ENCODE peak calls at places on chromosomes 1 and 21, in four cellular contexts. J is BE2C, X is prostate gland, T is kidney. P is an unnamed sample.

GRCh38 chr1:108033486-108034081 is 68.6 kb upstream of the VAV3 start:
- DNase-seq in X (no peak), J (no peak), T (no peak), P (no peak)

GRCh38 chr1:46394872-46395465 is 852 bp downstream of the FAAH start:
- DNase-seq in X (peak), T (no peak), J (no peak), P (no peak)

GRCh38 chr1:33363470-33363861 is 42.6 kb upstream of the A3GALT2 start:
- DNase-seq in X (no peak), T (no peak), J (no peak), P (no peak)

GRCh38 chr1:238252033-238252802 is 361.5 kb upstream of the ZP4 start:
- DNase-seq in J (peak), X (no peak), T (no peak), P (peak)

GRCh38 chr1:6248161-6248776 is 4.3 kb downstream of the HES3 start:
- DNase-seq in T (peak), X (no peak), J (no peak), P (no peak)

GRCh38 chr21:34276711-34277425 is 86.9 kb upstream of the KCNE2 start:
- DNase-seq in X (no peak), J (no peak), T (no peak), P (no peak)

GRCh38 chr1:97824644-97825043 is 96.2 kb downstream of the DPYD start:
- DNase-seq in X (no peak), J (no peak), T (no peak), P (no peak)

GRCh38 chr1:234756066-234756783 is 146.2 kb upstream of the IRF2BP2 start:
- DNase-seq in J (no peak), T (no peak), X (no peak), P (no peak)

GRCh38 chr1:91428182-91428798 is 23.7 kb upstream of the HFM1 start:
- DNase-seq in X (no peak), T (peak), J (no peak), P (no peak)

GRCh38 chr1:44144962-44145756 is 3.7 kb upstream of the KLF18 start:
- DNase-seq in J (no peak), X (no peak), T (no peak), P (no peak)

GRCh38 chr1:165143437-165144065 is 213.0 kb downstream of the LMX1A start:
- DNase-seq in T (no peak), J (peak), X (no peak), P (no peak)

GRCh38 chr1:156920233-156921052 is at the start of gene LRRC71:
- DNase-seq in X (peak), T (peak), J (peak), P (no peak)

GRCh38 chr1:21307663-21308062 is 17.4 kb upstream of the ECE1 start:
- DNase-seq in T (no peak), X (no peak), J (peak), P (no peak)

GRCh38 chr1:26122988-26123973 is 11.7 kb downstream of the PDIK1L start:
- DNase-seq in J (no peak), T (no peak), X (no peak), P (no peak)

GRCh38 chr1:19315378-19316206 is 3.5 kb downstream of the SLC66A1 start:
- DNase-seq in T (no peak), X (no peak), J (no peak), P (no peak)

GRCh38 chr1:154546264-154547043 is 12.0 kb downstream of the UBE2Q1 start:
- DNase-seq in T (no peak), J (peak), X (no peak), P (no peak)

GRCh38 chr1:116574581-116575291 is 3.9 kb upstream of the CD58 start:
- DNase-seq in J (peak), T (no peak), X (peak), P (no peak)

GRCh38 chr1:37556712-37557196 is at the start of gene DNALI1:
- DNase-seq in T (peak), J (peak), X (peak), P (peak)

GRCh38 chr1:243316366-243316989 is 60.6 kb downstream of the SDCCAG8 start:
- DNase-seq in X (peak), J (no peak), T (no peak), P (no peak)

GRCh38 chr1:40919475-40920011 is 57.4 kb upstream of the CITED4 start:
- DNase-seq in X (peak), J (no peak), T (peak), P (no peak)

GRCh38 chr1:155507960-155508359 is 54.6 kb downstream of the ASH1L start:
- DNase-seq in X (no peak), J (no peak), T (no peak), P (no peak)

GRCh38 chr1:94883688-94884087 is 43.2 kb downstream of the CNN3 start:
- DNase-seq in T (no peak), J (no peak), X (no peak), P (no peak)

GRCh38 chr1:61692155-61692783 is 32.7 kb downstream of the TM2D1 start:
- DNase-seq in X (peak), T (no peak), J (no peak), P (no peak)

GRCh38 chr1:96487404-96487803 is 234.2 kb upstream of the PTBP2 start:
- DNase-seq in T (no peak), J (no peak), X (no peak), P (peak)

GRCh38 chr1:183655562-183656075 is 2.5 kb upstream of the APOBEC4 start:
- DNase-seq in J (peak), X (peak), T (peak), P (peak)

GRCh38 chr21:44989538-44989888 is 49.7 kb downstream of the SLX9 start:
- DNase-seq in J (peak), X (no peak), T (peak), P (no peak)

GRCh38 chr1:191498825-191499224 is 659.4 kb upstream of the RGS18 start:
- DNase-seq in X (no peak), T (no peak), J (no peak), P (no peak)

GRCh38 chr21:46097826-46098286 is at the start of gene COL6A2:
- DNase-seq in J (peak), T (peak), X (peak), P (no peak)

GRCh38 chr1:29673669-29674624 is 437.6 kb downstream of the PTPRU start:
- DNase-seq in J (no peak), X (no peak), T (no peak), P (no peak)

GRCh38 chr1:200351826-200352549 is 57.8 kb downstream of the ZNF281 start:
- DNase-seq in X (no peak), T (no peak), J (no peak), P (peak)

GRCh38 chr1:201140235-201140940 is 13.4 kb upstream of the ASCL5 start:
- DNase-seq in J (no peak), X (no peak), T (peak), P (no peak)

GRCh38 chr1:179083031-179083345 is 1.1 kb downstream of the TOR3A start:
- DNase-seq in T (no peak), J (no peak), X (no peak), P (no peak)

GRCh38 chr1:218671573-218671972 is 326.4 kb downstream of the TGFB2 start:
- DNase-seq in X (no peak), J (no peak), T (no peak), P (no peak)

GRCh38 chr1:118987431-118988185 is 535 bp downstream of the TBX15 start:
- DNase-seq in T (no peak), X (no peak), J (no peak), P (no peak)

GRCh38 chr1:53715478-53715877 is 23.5 kb downstream of the GLIS1 start:
- DNase-seq in J (peak), X (no peak), T (no peak), P (no peak)

GRCh38 chr1:235067396-235068154 is 61.1 kb downstream of the TOMM20 start:
- DNase-seq in T (peak), X (peak), J (peak), P (peak)

GRCh38 chr1:222653178-222653827 is 35.4 kb downstream of the MIA3 start:
- DNase-seq in X (no peak), J (no peak), T (no peak), P (no peak)

GRCh38 chr1:48018799-48019198 is 21.6 kb upstream of the TRABD2B start:
- DNase-seq in T (no peak), J (no peak), X (peak), P (no peak)

GRCh38 chr1:243549108-243549507 is 293.3 kb downstream of the SDCCAG8 start:
- DNase-seq in X (no peak), J (no peak), T (no peak), P (peak)

DNA sequence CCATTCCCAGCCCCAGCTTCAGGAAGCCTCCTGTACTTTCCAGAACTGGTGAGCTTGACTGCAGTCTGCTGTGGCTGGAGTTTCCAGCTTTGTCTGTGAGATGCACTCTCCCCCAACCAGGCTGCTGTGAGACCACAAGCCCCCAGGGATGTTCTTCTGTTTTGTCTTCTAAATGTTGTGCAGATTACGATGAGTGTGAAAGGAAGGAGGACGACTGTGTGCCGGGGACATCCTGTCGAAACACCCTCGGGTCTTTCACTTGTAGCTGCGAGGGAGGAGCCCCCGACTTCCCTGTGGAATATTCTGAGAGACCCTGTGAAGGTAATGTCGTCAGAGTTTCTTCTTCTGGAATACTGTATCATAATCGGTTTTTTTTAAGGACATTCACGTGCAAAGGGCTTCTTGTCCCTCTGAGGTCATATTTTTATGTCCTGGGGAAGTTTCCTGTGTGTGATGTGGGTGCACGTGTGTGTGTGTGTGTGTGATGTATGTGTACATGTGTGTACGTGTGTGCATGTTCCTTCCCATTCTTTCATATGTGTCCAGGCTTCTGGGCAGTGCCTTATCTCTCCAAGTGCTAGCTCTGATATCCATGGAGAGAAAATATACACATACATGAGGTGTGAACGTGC is 49.9 kb downstream of the UMODL1 start:
- DNase-seq in X (no peak), J (no peak), T (peak), P (no peak)
- H3K4me3 ChIP-seq in X (no peak), J (no peak), T (no peak), P (no peak)

GRCh38 chr1:210252621-210253041 is 20.0 kb downstream of the SERTAD4 start:
- DNase-seq in J (peak), X (peak), T (peak), P (no peak)
- H3K4me3 ChIP-seq in J (peak), X (no peak), T (peak), P (no peak)

GRCh38 chr1:2969870-2970291 is 51.4 kb upstream of the ACTRT2 start:
- DNase-seq in X (no peak), T (no peak), J (no peak), P (no peak)
- H3K4me3 ChIP-seq in X (no peak), T (no peak), J (no peak), P (no peak)

GRCh38 chr1:9202240-9202870 is 32.2 kb upstream of the H6PD start:
- DNase-seq in J (no peak), X (no peak), T (no peak), P (no peak)
- H3K4me3 ChIP-seq in J (no peak), X (peak), T (no peak), P (peak)

DNA sequence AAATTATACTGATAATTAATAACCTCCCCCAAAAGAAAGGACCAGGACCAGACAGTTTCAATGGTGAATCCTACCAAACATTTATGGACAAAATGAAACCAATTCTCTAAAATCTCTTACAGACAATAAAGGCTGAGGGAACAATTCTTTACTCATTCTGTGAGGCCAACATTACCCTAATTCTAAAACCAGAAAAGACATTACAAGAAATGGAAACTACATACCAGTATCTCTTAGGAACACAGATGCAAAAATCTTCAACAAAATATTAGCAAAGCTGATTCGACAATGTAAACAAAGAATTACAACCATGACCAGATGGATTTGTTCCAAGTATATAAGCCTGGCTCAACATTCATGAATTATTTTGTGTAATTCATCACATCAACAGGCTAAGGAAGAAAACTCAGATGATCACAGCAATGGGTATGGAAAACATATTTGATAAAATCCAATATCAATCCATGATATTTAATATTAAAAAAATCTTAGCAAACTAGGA is 8.6 kb downstream of the TMED5 start:
- DNase-seq in X (no peak), J (no peak), T (no peak), P (no peak)
- H3K4me3 ChIP-seq in X (no peak), J (no peak), T (no peak), P (no peak)

GRCh38 chr1:231159202-231159962 is 2.5 kb upstream of the TRIM67 start:
- DNase-seq in X (no peak), T (no peak), J (no peak), P (no peak)

GRCh38 chr1:231162300-231162969 is 577 bp downstream of the TRIM67 start:
- DNase-seq in T (peak), X (no peak), J (peak), P (no peak)

GRCh38 chr1:231161711-231162299 is at the start of gene TRIM67:
- DNase-seq in J (peak), T (no peak), X (no peak), P (no peak)

GRCh38 chr1:231159963-231160761 is 1.7 kb upstream of the TRIM67 start:
- DNase-seq in T (no peak), J (no peak), X (no peak), P (no peak)

GRCh38 chr1:231160851-231161710 is 777 bp upstream of the TRIM67 start:
- DNase-seq in J (peak), T (peak), X (no peak), P (no peak)
- H3K4me3 ChIP-seq in J (peak), T (peak), X (no peak), P (peak)

DNA sequence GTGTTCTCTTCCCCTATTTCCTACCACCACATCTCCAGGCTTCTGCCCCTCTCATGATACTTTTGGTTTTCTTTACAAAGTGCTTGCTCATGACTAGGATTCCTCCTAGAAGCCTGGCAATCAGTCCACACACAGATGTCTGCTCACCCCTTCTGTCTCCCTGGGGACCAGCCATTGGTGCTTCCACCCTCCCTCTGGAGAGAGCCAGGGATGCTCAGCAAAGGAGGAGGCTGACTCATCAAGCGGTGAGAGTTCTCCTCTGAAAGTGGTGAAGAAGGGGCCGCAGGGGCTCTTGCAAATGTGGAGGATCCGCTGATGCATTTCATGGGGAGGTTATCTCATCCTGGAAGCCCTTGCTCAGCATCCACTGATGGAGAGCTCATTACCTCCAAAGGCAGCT is 14.5 kb downstream of the NT5C1A start:
- DNase-seq in T (no peak), X (no peak), J (peak), P (no peak)
- H3K4me3 ChIP-seq in T (no peak), X (no peak), J (peak), P (no peak)

GRCh38 chr1:220892997-220893700 is 13.9 kb downstream of the HLX start:
- DNase-seq in J (no peak), X (no peak), T (no peak), P (no peak)

GRCh38 chr1:220895412-220895946 is 16.2 kb downstream of the HLX start:
- DNase-seq in X (no peak), J (no peak), T (peak), P (no peak)

GRCh38 chr1:220893701-220894024 is 14.4 kb downstream of the HLX start:
- DNase-seq in X (no peak), T (no peak), J (no peak), P (no peak)

GRCh38 chr1:220894924-220895256 is 15.6 kb downstream of the HLX start:
- DNase-seq in X (no peak), J (no peak), T (no peak), P (no peak)

GRCh38 chr1:220894025-220894923 is 15.0 kb downstream of the HLX start:
- DNase-seq in T (peak), X (no peak), J (no peak), P (no peak)
- H3K4me3 ChIP-seq in T (peak), X (no peak), J (no peak), P (peak)

P was measured in skeletal muscle cell.